ENCODE peak calls at places on chromosomes 1 and 21, in seven cellular contexts. I is G401; U is ovary; E is stimulated activated CD8-positive, alpha-beta memory T cell treated with anti-CD3 and anti-CD28 coated beads, Interleukin-4, amount 100 ng/mL, for 24 hours; G is M059J; P is mucosa of gallbladder; T is GM23248. S is an unnamed sample.

GRCh38 chr1:113978863-113979702 is at the start of gene OLFML3:
- DNase-seq in I (peak), U (peak), E (peak), G (peak), P (peak), T (peak), S (peak)

GRCh38 chr1:103267893-103268292 is 159.6 kb upstream of the COL11A1 start:
- DNase-seq in I (no peak), U (no peak), E (no peak), G (no peak), P (no peak), T (no peak), S (no peak)

GRCh38 chr1:220119043-220119512 is 25.1 kb downstream of the IARS2 start:
- DNase-seq in I (no peak), U (no peak), E (no peak), G (no peak), P (no peak), T (no peak), S (no peak)

GRCh38 chr1:230940848-230941247 is 37.8 kb downstream of the TTC13 start:
- DNase-seq in I (no peak), U (no peak), E (no peak), G (peak), P (no peak), T (peak), S (no peak)

GRCh38 chr1:3459940-3460652 is 5.6 kb downstream of the ARHGEF16 start:
- DNase-seq in I (no peak), U (peak), E (no peak), G (no peak), P (peak), T (no peak), S (no peak)

GRCh38 chr1:17335821-17336718 is 28.1 kb downstream of the PADI4 start:
- DNase-seq in I (peak), U (peak), E (peak), G (peak), P (peak), T (peak), S (no peak)

GRCh38 chr21:15332572-15332971 is 267.8 kb upstream of the NRIP1 start:
- DNase-seq in I (no peak), U (no peak), E (no peak), G (no peak), P (no peak), T (no peak), S (no peak)

GRCh38 chr1:40819101-40819500 is 35.5 kb downstream of the KCNQ4 start:
- DNase-seq in I (no peak), U (no peak), E (no peak), G (no peak), P (no peak), T (no peak), S (no peak)

S was measured in C1 segment of cervical spinal cord.